ENCODE peak calls at places on chromosome 10, in four cellular contexts. U is lower lobe of right lung, Z is mammary epithelial cell, C is heart left ventricle. Q is an unnamed sample. For H3K4me1, the result is how much of the 10 kb centered on the place peaks cover.

GRCh38 chr10:71241114-71241898 is 28.9 kb downstream of the UNC5B start:
- DNase-seq in U (no peak), Z (no peak), C (no peak), Q (no peak)

GRCh38 chr10:48672596-48673255 is 11.9 kb upstream of the WDFY4 start:
- DNase-seq in C (no peak), Z (no peak), U (no peak), Q (no peak)

GRCh38 chr10:14414901-14415300 is 84.2 kb upstream of the FRMD4A start:
- DNase-seq in U (no peak), Z (peak), C (no peak), Q (no peak)

GRCh38 chr10:71769279-71769823 is 4.0 kb downstream of the VSIR start:
- DNase-seq in Z (no peak), U (no peak), C (peak), Q (peak)

GRCh38 chr10:44552716-44553115 is 167.8 kb upstream of the CXCL12 start:
- DNase-seq in U (no peak), Z (no peak), C (no peak), Q (no peak)

GRCh38 chr10:77643795-77644468 is 6.3 kb upstream of the KCNMA1 start:
- DNase-seq in U (peak), C (no peak), Z (peak), Q (no peak)

GRCh38 chr10:10499839-10500238 is 517.8 kb upstream of the CELF2 start:
- DNase-seq in Z (no peak), U (no peak), C (no peak), Q (no peak)

GRCh38 chr10:31353574-31353973 is 34.6 kb downstream of the ZEB1 start:
- DNase-seq in U (no peak), Z (peak), C (no peak), Q (no peak)

GRCh38 chr10:14487511-14487909 is 156.8 kb upstream of the FRMD4A start:
- DNase-seq in C (no peak), U (no peak), Z (peak), Q (no peak)

GRCh38 chr10:26355241-26355640 is 82.9 kb upstream of the APBB1IP start:
- DNase-seq in U (no peak), C (no peak), Z (no peak), Q (no peak)

GRCh38 chr10:121325490-121326231 is 272.6 kb downstream of the FGFR2 start:
- DNase-seq in U (no peak), Z (peak), C (no peak), Q (no peak)

GRCh38 chr10:70324341-70324861 is 40.6 kb upstream of the NPFFR1 start:
- DNase-seq in U (no peak), C (peak), Z (no peak), Q (no peak)

GRCh38 chr10:49286686-49287085 is 12.3 kb upstream of the C10orf71 start:
- DNase-seq in U (no peak), C (no peak), Z (no peak), Q (no peak)

GRCh38 chr10:9003122-9003521 is 948.6 kb downstream of the GATA3 start:
- DNase-seq in U (no peak), Z (no peak), C (no peak), Q (no peak)

GRCh38 chr10:16931919-16932318 is 114.7 kb upstream of the RSU1 start:
- DNase-seq in Z (no peak), U (no peak), C (no peak), Q (no peak)

GRCh38 chr10:130615463-130615862 is 479.3 kb downstream of the GLRX3 start:
- DNase-seq in U (no peak), C (no peak), Z (no peak), Q (no peak)

GRCh38 chr10:97888641-97889262 is 39.1 kb downstream of the GOLGA7B start:
- DNase-seq in C (no peak), Z (peak), U (peak), Q (no peak)

GRCh38 chr10:35270100-35270499 is 66.2 kb upstream of the CCNY start:
- DNase-seq in Z (no peak), C (no peak), U (no peak), Q (no peak)

GRCh38 chr10:103685880-103686669 is 169.3 kb downstream of the SH3PXD2A start:
- DNase-seq in C (peak), U (peak), Z (no peak), Q (peak)

GRCh38 chr10:63348210-63348850 is 117.4 kb downstream of the JMJD1C start:
- DNase-seq in U (no peak), C (no peak), Z (no peak), Q (no peak)

GRCh38 chr10:63576501-63576900 is 55.3 kb downstream of the REEP3 start:
- DNase-seq in C (no peak), Z (no peak), U (no peak), Q (no peak)

GRCh38 chr10:76558996-76559888 is 1078.4 kb downstream of the KCNMA1 start:
- DNase-seq in C (no peak), U (no peak), Z (no peak), Q (no peak)

GRCh38 chr10:49161411-49161997 is 26.7 kb downstream of the TMEM273 start:
- DNase-seq in U (no peak), C (no peak), Z (peak), Q (no peak)

GRCh38 chr10:6542999-6543430 is 37.1 kb downstream of the PRKCQ start:
- DNase-seq in Z (no peak), C (no peak), U (no peak), Q (peak)

GRCh38 chr10:6176691-6177231 is 26.0 kb upstream of the PFKFB3 start:
- DNase-seq in Z (peak), C (no peak), U (no peak), Q (no peak)

GRCh38 chr10:43855667-43856210 is 207.1 kb upstream of the ZNF32 start:
- DNase-seq in U (no peak), C (peak), Z (no peak), Q (no peak)

GRCh38 chr10:118870467-118871243 is 115.9 kb upstream of the CACUL1 start:
- DNase-seq in U (no peak), Z (peak), C (peak), Q (no peak)

GRCh38 chr10:89164920-89165319 is 42.2 kb downstream of the CH25H start:
- DNase-seq in C (no peak), U (no peak), Z (no peak), Q (no peak)

GRCh38 chr10:33365871-33366411 is 31.5 kb upstream of the NRP1 start:
- DNase-seq in U (no peak), C (no peak), Z (peak), Q (no peak)

GRCh38 chr10:42876945-42877344 is 94.3 kb downstream of the BMS1 start:
- DNase-seq in U (no peak), C (no peak), Z (no peak), Q (no peak)

GRCh38 chr10:97633921-97634320 is 621 bp upstream of the MORN4 start:
- DNase-seq in U (no peak), Z (no peak), C (no peak), Q (no peak)

GRCh38 chr10:133394801-133395221 is 854 bp downstream of the MTG1 start:
- DNase-seq in Z (no peak), U (peak), C (no peak), Q (no peak)

GRCh38 chr10:7006614-7007013 is 404.2 kb downstream of the SFMBT2 start:
- DNase-seq in Z (no peak), C (no peak), U (no peak), Q (no peak)

GRCh38 chr10:97577701-97578100 is 5.1 kb downstream of the ANKRD2 start:
- DNase-seq in Z (no peak), U (no peak), C (no peak), Q (no peak)

GRCh38 chr10:49593998-49594397 is 16.1 kb upstream of the SLC18A3 start:
- DNase-seq in C (no peak), Z (no peak), U (no peak), Q (no peak)

GRCh38 chr10:77836299-77836820 is 90.2 kb downstream of the DLG5 start:
- DNase-seq in C (peak), Z (peak), U (peak), Q (peak)

GRCh38 chr10:34955391-34955790 is 134.8 kb downstream of the CUL2 start:
- DNase-seq in U (no peak), Z (peak), C (no peak), Q (no peak)

GRCh38 chr10:34121974-34122282 is 693.2 kb downstream of the PARD3 start:
- DNase-seq in U (no peak), Z (no peak), C (no peak), Q (no peak)

GRCh38 chr10:127579640-127580039 is 30.5 kb downstream of the NPS start:
- DNase-seq in C (no peak), U (no peak), Z (no peak), Q (no peak)

GRCh38 chr10:87507879-87508278 is 3.2 kb downstream of the MINPP1 start:
- DNase-seq in Z (no peak), U (no peak), C (no peak), Q (no peak)
- H3K4me3 ChIP-seq in Z (no peak), U (no peak), C (no peak), Q (no peak)

GRCh38 chr10:114544045-114544659 is 113.9 kb downstream of the ABLIM1 start:
- DNase-seq in U (no peak), C (no peak), Z (peak), Q (peak)
- H3K27ac ChIP-seq in U (no peak), C (no peak), Z (no peak), Q (peak)

DNA sequence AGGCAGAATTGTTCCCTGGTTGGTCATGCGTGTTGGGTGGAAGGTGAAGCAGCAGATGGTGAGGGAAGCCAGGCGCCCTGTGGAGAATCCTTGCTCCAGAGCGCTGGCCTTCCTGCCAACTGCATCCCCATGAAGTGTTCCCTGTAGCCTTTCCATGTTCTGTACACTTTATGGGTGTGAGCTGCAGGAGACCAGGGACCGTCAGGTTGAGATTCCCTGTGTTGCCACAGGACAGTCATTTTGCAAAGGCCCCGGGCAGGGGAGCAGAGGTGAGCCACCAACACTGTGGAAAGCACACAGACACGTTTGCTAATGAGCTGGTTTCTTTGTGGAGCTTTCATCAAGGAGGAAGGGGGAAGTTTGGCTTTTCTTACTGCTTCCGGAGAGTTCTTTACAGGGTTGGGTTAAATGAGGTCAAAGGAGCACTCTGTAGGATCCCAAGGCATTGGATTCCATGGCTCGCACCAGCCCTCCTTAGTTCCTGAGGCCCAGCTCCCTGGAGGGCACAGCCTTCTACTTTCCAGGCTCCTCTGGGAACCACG is 32.1 kb downstream of the TSPAN14 start:
- DNase-seq in C (no peak), Z (no peak), U (no peak), Q (no peak)
- H3K4me1 ChIP-seq in C (under half), Z (under half), U (half or more), Q (half or more)

GRCh38 chr10:102646610-102647432 is 2.5 kb downstream of the TRIM8 start:
- DNase-seq in U (peak), C (peak), Z (no peak), Q (peak)

GRCh38 chr10:102648269-102648888 is 4.1 kb downstream of the TRIM8 start:
- DNase-seq in U (no peak), Z (no peak), C (no peak), Q (no peak)

GRCh38 chr10:102648889-102649752 is 4.8 kb downstream of the TRIM8 start:
- DNase-seq in C (no peak), Z (no peak), U (peak), Q (peak)

GRCh38 chr10:102645741-102646609 is 1.7 kb downstream of the TRIM8 start:
- DNase-seq in U (peak), C (peak), Z (peak), Q (peak)

GRCh38 chr10:102647433-102648268 is 3.4 kb downstream of the TRIM8 start:
- DNase-seq in U (no peak), C (no peak), Z (no peak), Q (no peak)
- H3K4me3 ChIP-seq in U (peak), C (peak), Z (peak), Q (peak)

GRCh38 chr10:110563132-110563531 is 4.4 kb upstream of the SMC3 start:
- DNase-seq in C (no peak), Z (no peak), U (no peak), Q (no peak)

GRCh38 chr10:110566472-110567200 is 859 bp upstream of the SMC3 start:
- DNase-seq in U (no peak), C (no peak), Z (no peak), Q (no peak)

GRCh38 chr10:110561292-110561691 is 6.2 kb upstream of the SMC3 start:
- DNase-seq in C (no peak), U (no peak), Z (no peak), Q (no peak)

GRCh38 chr10:110560012-110560411 is 7.5 kb upstream of the SMC3 start:
- DNase-seq in Z (no peak), C (no peak), U (no peak), Q (no peak)

DNA sequence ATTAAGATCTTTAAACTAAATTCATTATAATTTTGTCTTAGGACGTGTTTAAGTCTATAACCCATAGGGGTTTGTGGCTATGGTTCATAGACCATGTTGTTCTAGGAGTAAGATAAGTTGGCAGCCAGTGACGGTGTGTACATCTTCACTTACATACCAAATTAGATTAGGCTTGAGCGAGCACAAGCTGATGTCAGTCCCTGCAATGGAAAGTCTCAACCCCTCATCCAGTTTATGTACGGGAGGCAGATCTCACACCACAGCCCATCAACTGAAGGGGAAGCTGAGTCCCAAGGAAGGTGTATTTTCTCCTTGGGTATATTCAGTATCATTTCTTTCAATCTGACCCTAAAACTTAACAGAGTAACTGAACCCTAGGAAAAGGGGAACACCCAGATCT is 5.1 kb upstream of the SMC3 start:
- DNase-seq in U (no peak), Z (no peak), C (no peak), Q (no peak)
- H3K27ac ChIP-seq in U (no peak), Z (no peak), C (no peak), Q (no peak)

GRCh38 chr10:120184547-120185337 is 272.3 kb upstream of the PLPP4 start:
- DNase-seq in U (no peak), Z (no peak), C (no peak), Q (no peak)
- H3K4me1 ChIP-seq in U (under half), Z (under half), C (under half), Q (under half)

GRCh38 chr10:101053516-101053915 is 8.3 kb upstream of the KAZALD1 start:
- DNase-seq in C (no peak), U (no peak), Z (no peak), Q (no peak)

GRCh38 chr10:101047268-101047667 is 14.5 kb upstream of the KAZALD1 start:
- DNase-seq in U (peak), C (no peak), Z (no peak), Q (no peak)

GRCh38 chr10:101052285-101052684 is 9.5 kb upstream of the KAZALD1 start:
- DNase-seq in C (no peak), Z (peak), U (no peak), Q (no peak)

GRCh38 chr10:101047961-101048892 is 13.6 kb upstream of the KAZALD1 start:
- DNase-seq in C (no peak), Z (no peak), U (peak), Q (no peak)

GRCh38 chr10:101050206-101051069 is 11.4 kb upstream of the KAZALD1 start:
- DNase-seq in C (peak), Z (no peak), U (peak), Q (peak)
- H3K4me3 ChIP-seq in C (peak), Z (no peak), U (no peak), Q (no peak)